ENCODE peak calls at places on chromosomes 6 and 20, in five cellular contexts. B is progenitor cell of endocrine pancreas, I is LoVo, W is ovary, S is D341Med. R is an unnamed sample.
A peak's percentile ranks its signal among the peaks of the same experiment; 100 is the strongest.

GRCh38 chr6:27138837-27139752 is 108.4 kb upstream of the PRSS16 start:
- DNase-seq in B (no peak), I (peak; percentile 72), W (peak; percentile 40), S (peak; percentile 68), R (peak; percentile 74)

GRCh38 chr6:32415521-32416019 is 8.6 kb upstream of the BTNL2 start:
- DNase-seq in B (peak; percentile 67), I (peak; percentile 71), W (peak; percentile 75), S (peak; percentile 76), R (no peak)

GRCh38 chr6:137808191-137808590 is 58.9 kb upstream of the TNFAIP3 start:
- DNase-seq in B (no peak), I (no peak), W (no peak), S (no peak), R (no peak)

GRCh38 chr6:70479236-70479635 is 65.9 kb downstream of the FAM135A start:
- DNase-seq in B (no peak), I (no peak), W (no peak), S (peak; percentile 38), R (no peak)

GRCh38 chr20:37524859-37525708 is 2.6 kb downstream of the BLCAP start:
- DNase-seq in B (no peak), I (peak; percentile 67), W (no peak), S (peak; percentile 10), R (no peak)

GRCh38 chr6:163159110-163159509 is 255.4 kb upstream of the QKI start:
- DNase-seq in B (no peak), I (no peak), W (no peak), S (no peak), R (no peak)

GRCh38 chr6:107401573-107401972 is 57.8 kb downstream of the PDSS2 start:
- DNase-seq in B (no peak), I (no peak), W (no peak), S (no peak), R (no peak)

GRCh38 chr20:23132293-23132929 is 46.3 kb upstream of the CD93 start:
- DNase-seq in B (no peak), I (no peak), W (no peak), S (no peak), R (no peak)

GRCh38 chr6:92023410-92023940 is 1395.9 kb downstream of the EPHA7 start:
- DNase-seq in B (no peak), I (no peak), W (no peak), S (no peak), R (no peak)

GRCh38 chr6:7922596-7922995 is 12.0 kb upstream of the TXNDC5 start:
- DNase-seq in B (no peak), I (no peak), W (no peak), S (no peak), R (no peak)

GRCh38 chr20:17747431-17747846 is 47.7 kb downstream of the BANF2 start:
- DNase-seq in B (no peak), I (peak; percentile 7), W (no peak), S (no peak), R (no peak)

GRCh38 chr6:118042855-118043254 is 135.8 kb downstream of the SLC35F1 start:
- DNase-seq in B (no peak), I (no peak), W (no peak), S (no peak), R (no peak)

GRCh38 chr6:56652994-56653393 is 10.3 kb upstream of the DST start:
- DNase-seq in B (no peak), I (peak; percentile 50), W (no peak), S (no peak), R (no peak)

GRCh38 chr20:61312909-61313308 is 60.8 kb downstream of the CDH4 start:
- DNase-seq in B (no peak), I (no peak), W (no peak), S (no peak), R (no peak)

R was measured in Right ventricle myocardium inferior.